ENCODE peak calls at places on chromosomes 7 and 10, in six cellular contexts. G is GM23248, S is HCT116, R is MM.1S, C is neural progenitor cell, J is SK-N-SH. P is an unnamed sample.

GRCh38 chr10:73780966-73781365 is 882 bp upstream of the CHCHD1 start:
- DNase-seq in J (no peak), C (no peak), R (peak; percentile 49), S (no peak), G (peak; percentile 55), P (peak; percentile 50)

GRCh38 chr10:43409385-43410109 is 561 bp upstream of the HNRNPF start:
- DNase-seq in J (peak; percentile 46), R (peak; percentile 55), S (no peak), C (no peak), G (peak; percentile 42), P (peak; percentile 39)

GRCh38 chr7:22356010-22356854 is 722 bp downstream of the RAPGEF5 start:
- DNase-seq in J (peak; percentile 33), G (peak; percentile 7), C (peak; percentile 42), R (peak; percentile 51), S (no peak), P (peak; percentile 26)

GRCh38 chr10:45421231-45422097 is 47.4 kb downstream of the ALOX5 start:
- DNase-seq in C (peak; percentile 0), J (no peak), R (peak; percentile 59), G (no peak), S (no peak), P (no peak)

GRCh38 chr10:27242951-27243551 is 2.5 kb upstream of the ACBD5 start:
- DNase-seq in J (peak; percentile 72), G (peak; percentile 59), R (peak; percentile 82), S (peak; percentile 65), C (peak; percentile 76), P (peak; percentile 53)

GRCh38 chr10:82409671-82410070 is 534.7 kb downstream of the NRG3 start:
- DNase-seq in G (no peak), S (no peak), R (no peak), J (no peak), C (no peak), P (no peak)

GRCh38 chr10:104197364-104197763 is 34.8 kb downstream of the CFAP43 start:
- DNase-seq in S (peak; percentile 13), J (no peak), G (peak; percentile 14), R (no peak), C (no peak), P (peak; percentile 73)

GRCh38 chr10:132329565-132330485 is 2.2 kb upstream of the LRRC27 start:
- DNase-seq in R (peak; percentile 28), J (no peak), C (no peak), G (peak; percentile 87), S (no peak), P (peak; percentile 75)

GRCh38 chr10:78890506-78890905 is 178.3 kb upstream of the ZMIZ1 start:
- DNase-seq in S (no peak), J (no peak), G (no peak), R (no peak), C (no peak), P (peak; percentile 65)

GRCh38 chr10:69087600-69088470 is at the start of gene SRGN:
- DNase-seq in J (no peak), C (no peak), S (no peak), R (peak; percentile 97), G (peak; percentile 74), P (peak; percentile 99)

GRCh38 chr10:64519831-64520230 is 998.6 kb downstream of the REEP3 start:
- DNase-seq in R (no peak), G (no peak), S (no peak), J (no peak), C (no peak), P (no peak)

GRCh38 chr10:132543916-132544743 is 6.5 kb downstream of the INPP5A start:
- DNase-seq in C (no peak), R (no peak), G (no peak), S (no peak), J (no peak), P (no peak)

GRCh38 chr10:71073451-71074175 is 138.8 kb upstream of the UNC5B start:
- DNase-seq in G (no peak), S (no peak), R (no peak), J (peak; percentile 20), C (no peak), P (no peak)

GRCh38 chr10:52318822-52319464 is 4.9 kb downstream of the DKK1 start:
- DNase-seq in G (peak; percentile 94), R (no peak), C (no peak), J (no peak), S (peak; percentile 93), P (peak; percentile 100)

GRCh38 chr7:115350764-115351163 is 428.9 kb downstream of the MDFIC start:
- DNase-seq in R (no peak), S (no peak), C (no peak), G (no peak), J (no peak), P (peak; percentile 11)

GRCh38 chr10:7407368-7408002 is 3.3 kb downstream of the SFMBT2 start:
- DNase-seq in S (no peak), J (no peak), R (no peak), G (peak; percentile 13), C (peak; percentile 20), P (no peak)

GRCh38 chr7:26398436-26399308 is 107.0 kb downstream of the SNX10 start:
- DNase-seq in C (peak; percentile 92), S (no peak), J (peak; percentile 97), G (peak; percentile 73), R (peak; percentile 86), P (peak; percentile 70)

GRCh38 chr10:34699904-34700303 is 115.2 kb downstream of the PARD3 start:
- DNase-seq in C (no peak), R (no peak), S (no peak), J (no peak), G (no peak), P (peak; percentile 57)

GRCh38 chr7:108497082-108497725 is 28.7 kb downstream of the PNPLA8 start:
- DNase-seq in R (peak; percentile 72), J (peak; percentile 66), G (peak; percentile 69), C (peak; percentile 62), S (peak; percentile 40), P (peak; percentile 74)

GRCh38 chr10:89518108-89518507 is 17.3 kb downstream of the SLC16A12 start:
- DNase-seq in C (no peak), J (no peak), S (no peak), G (peak; percentile 33), R (no peak), P (no peak)

GRCh38 chr10:50248598-50248997 is 2.7 kb downstream of the ASAH2 start:
- DNase-seq in S (no peak), R (no peak), J (no peak), C (no peak), G (no peak), P (no peak)

GRCh38 chr10:3365630-3366029 is 193.0 kb upstream of the PITRM1 start:
- DNase-seq in C (no peak), S (no peak), G (no peak), R (no peak), J (no peak), P (peak; percentile 72)

GRCh38 chr7:105365541-105366534 is 22.9 kb downstream of the SRPK2 start:
- DNase-seq in R (no peak), C (no peak), J (no peak), S (no peak), G (no peak), P (peak; percentile 12)

GRCh38 chr7:14158111-14158510 is 168.6 kb upstream of the ETV1 start:
- DNase-seq in G (no peak), J (no peak), S (no peak), R (no peak), C (no peak), P (no peak)

GRCh38 chr10:71250842-71251241 is 38.5 kb downstream of the UNC5B start:
- DNase-seq in G (no peak), J (no peak), R (no peak), C (no peak), S (no peak), P (no peak)

GRCh38 chr10:125811251-125811650 is 11.8 kb downstream of the UROS start:
- DNase-seq in G (peak; percentile 7), S (no peak), R (no peak), J (no peak), C (no peak), P (no peak)

GRCh38 chr7:133056370-133057238 is 25.3 kb downstream of the CHCHD3 start:
- DNase-seq in G (no peak), J (no peak), R (no peak), C (no peak), S (no peak), P (no peak)

GRCh38 chr10:1631282-1631681 is 106.0 kb downstream of the ADARB2 start:
- DNase-seq in S (no peak), C (no peak), R (no peak), J (no peak), G (no peak), P (no peak)
- TF ChIP-seq EZH2phosphoT487 in S (no peak), C (no peak), R (no peak), J (no peak), G (no peak), P (no peak)

GRCh38 chr7:41319601-41320000 is 383.3 kb downstream of the INHBA start:
- DNase-seq in G (peak; percentile 13), C (no peak), S (no peak), J (no peak), R (no peak), P (no peak)
- H3K9ac ChIP-seq in G (no peak overlapping the region), C (no peak overlapping the region), S (no peak overlapping the region), J (no peak overlapping the region), R (no peak overlapping the region), P (no peak overlapping the region)

DNA sequence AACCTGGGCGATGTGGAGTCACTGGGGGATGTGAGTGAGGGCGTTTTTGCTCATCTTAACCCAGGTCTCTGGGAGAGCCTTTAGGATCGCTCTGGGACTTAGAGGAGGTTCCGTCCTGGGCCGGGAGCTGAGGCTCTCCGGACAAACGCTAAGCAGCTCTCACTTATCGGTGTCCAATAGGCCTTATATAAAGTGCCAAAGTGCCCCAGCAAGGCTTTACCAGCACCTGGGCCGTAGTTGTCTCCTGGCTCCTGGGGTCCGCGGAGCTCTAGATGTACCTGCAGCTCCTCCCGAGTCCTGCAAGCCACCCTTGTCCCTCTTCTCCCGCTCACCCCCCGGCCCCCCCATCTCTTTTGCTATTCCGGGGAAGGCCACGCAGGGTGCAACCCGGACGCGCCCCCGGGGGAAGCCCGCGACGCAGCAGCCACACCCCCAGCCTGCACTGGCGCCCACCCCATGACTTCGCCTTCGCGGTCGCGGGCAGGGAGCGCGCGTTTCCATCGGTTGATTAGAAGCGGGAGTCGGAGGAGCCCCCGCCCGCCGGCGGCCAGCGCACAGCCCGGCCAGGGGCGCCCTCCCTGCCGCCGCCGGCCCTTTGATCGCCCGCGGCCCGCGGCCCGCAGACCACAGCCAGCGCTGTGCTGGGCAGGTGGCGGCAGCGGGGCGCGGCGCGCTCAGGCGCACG is 160.3 kb upstream of the MKI67 start:
- DNase-seq in R (no peak), S (no peak), G (no peak), C (peak; percentile 84), J (peak; percentile 79), P (no peak)
- TF ChIP-seq EZH2phosphoT487 in R (no peak), S (no peak), G (no peak), C (peak; percentile 21), J (no peak), P (no peak)

DNA sequence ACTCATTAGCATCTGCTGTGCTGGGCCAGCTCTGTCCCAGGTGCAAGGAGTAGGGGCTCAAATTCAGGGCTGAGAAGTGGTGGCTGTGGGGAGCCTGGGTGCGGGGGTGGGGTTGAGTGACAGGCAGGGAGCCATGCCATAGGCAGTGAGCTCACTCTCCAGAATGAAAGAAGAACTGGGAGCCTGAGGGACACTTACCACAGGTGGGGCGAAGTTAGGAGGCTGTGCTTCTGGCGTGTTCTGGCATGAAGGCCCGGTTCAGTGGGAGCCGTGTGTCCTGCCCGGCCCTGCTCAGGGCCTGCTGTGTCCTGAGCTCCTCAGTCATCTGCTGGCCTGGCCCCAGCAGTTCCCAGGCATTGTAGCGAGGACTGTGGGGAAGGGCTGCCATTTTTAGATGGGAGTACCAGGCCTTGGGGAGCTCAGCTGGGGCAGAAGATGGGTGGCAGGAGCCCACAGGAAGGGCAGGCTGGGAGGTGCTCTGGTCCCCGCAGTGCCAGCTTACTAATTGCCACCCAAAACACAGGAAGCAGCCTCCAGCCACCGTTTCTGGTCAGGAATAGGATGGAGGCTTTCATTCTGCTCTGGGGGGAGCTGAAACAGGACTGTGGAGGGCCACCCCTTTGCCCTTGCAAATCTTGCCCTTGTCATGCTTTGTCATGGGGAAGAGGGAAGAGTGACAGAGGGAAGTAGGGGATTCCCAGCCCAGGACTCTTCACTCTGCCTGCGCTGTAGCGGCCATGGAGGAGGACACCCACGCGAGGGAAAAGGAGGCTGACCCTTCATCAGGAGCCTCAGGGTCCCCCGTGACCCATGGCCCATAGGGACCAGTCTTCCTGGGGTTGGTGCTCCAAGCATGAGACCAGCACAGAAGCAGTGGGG is 62.2 kb downstream of the MKI67 start:
- DNase-seq in S (no peak), R (no peak), C (no peak), G (no peak), J (no peak), P (no peak)
- H3K9ac ChIP-seq in S (no peak overlapping the region), R (peak overlapping the region; percentile 37), C (no peak overlapping the region), G (peak overlapping the region; percentile 46), J (no peak overlapping the region), P (no peak overlapping the region)

P was measured in PC-3.